ENCODE peak calls at places on chromosomes 6 and 20, in seven cellular contexts. M is fibroblast of mammary gland; X is astrocyte of the cerebellum; O is colonic mucosa; L is suprapubic skin; R is heart right ventricle; A is CD8-positive, alpha-beta T cell. G is an unnamed sample.

GRCh38 chr6:46289865-46290264 is 119.1 kb upstream of the ENPP5 start:
- DNase-seq in M (no peak), X (no peak), O (no peak), L (no peak), R (no peak), A (no peak), G (no peak)

GRCh38 chr20:47258745-47259695 is 97.5 kb downstream of the ZMYND8 start:
- DNase-seq in M (peak), X (no peak), O (no peak), L (no peak), R (peak), A (no peak), G (peak)

GRCh38 chr6:3522561-3523287 is 65.9 kb upstream of the SLC22A23 start:
- DNase-seq in M (peak), X (no peak), O (no peak), L (no peak), R (no peak), A (no peak), G (no peak)

GRCh38 chr6:119273799-119274595 is 75.6 kb downstream of the MAN1A1 start:
- DNase-seq in M (peak), X (peak), O (no peak), L (no peak), R (no peak), A (no peak), G (no peak)

GRCh38 chr6:28929887-28930620 is 6.3 kb upstream of the TRIM27 start:
- DNase-seq in M (peak), X (no peak), O (no peak), L (no peak), R (no peak), A (no peak), G (no peak)

GRCh38 chr6:143183735-143184134 is 123.0 kb downstream of the AIG1 start:
- DNase-seq in M (no peak), X (peak), O (no peak), L (no peak), R (no peak), A (no peak), G (no peak)

GRCh38 chr6:105803439-105803838 is 282.7 kb upstream of the PRDM1 start:
- DNase-seq in M (no peak), X (no peak), O (no peak), L (no peak), R (no peak), A (no peak), G (no peak)

GRCh38 chr6:107690864-107691661 is 133.1 kb downstream of the SCML4 start:
- DNase-seq in M (peak), X (no peak), O (no peak), L (no peak), R (peak), A (no peak), G (no peak)

GRCh38 chr20:2778602-2779321 is 21.7 kb downstream of the CPXM1 start:
- DNase-seq in M (no peak), X (no peak), O (no peak), L (no peak), R (no peak), A (no peak), G (no peak)

DNA sequence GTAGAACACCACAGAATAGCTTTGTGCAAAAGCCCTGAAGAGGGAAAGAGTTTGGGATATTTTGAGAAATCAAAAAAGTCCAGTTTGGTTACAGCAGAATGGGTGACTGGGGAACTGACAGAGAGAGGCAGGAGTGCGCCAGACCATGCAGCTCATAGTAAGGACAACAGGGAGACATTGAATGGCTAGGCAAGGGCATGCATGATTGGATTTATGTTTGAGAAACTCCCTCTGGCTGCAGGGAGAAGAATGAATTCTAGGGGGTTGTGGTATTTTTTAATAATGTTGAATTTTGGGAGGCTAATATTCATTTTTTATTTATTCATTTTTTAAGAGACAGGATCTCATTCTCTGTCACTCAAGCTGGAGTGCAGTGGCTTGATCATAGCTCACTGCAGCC is 49.9 kb downstream of the TGM2 start:
- DNase-seq in M (no peak), X (no peak), O (no peak), L (no peak), R (peak), A (no peak), G (no peak)
- TF ChIP-seq CTCF in M (peak), X (peak), O (no peak), L (no peak), R (no peak), A (no peak), G (peak)

DNA sequence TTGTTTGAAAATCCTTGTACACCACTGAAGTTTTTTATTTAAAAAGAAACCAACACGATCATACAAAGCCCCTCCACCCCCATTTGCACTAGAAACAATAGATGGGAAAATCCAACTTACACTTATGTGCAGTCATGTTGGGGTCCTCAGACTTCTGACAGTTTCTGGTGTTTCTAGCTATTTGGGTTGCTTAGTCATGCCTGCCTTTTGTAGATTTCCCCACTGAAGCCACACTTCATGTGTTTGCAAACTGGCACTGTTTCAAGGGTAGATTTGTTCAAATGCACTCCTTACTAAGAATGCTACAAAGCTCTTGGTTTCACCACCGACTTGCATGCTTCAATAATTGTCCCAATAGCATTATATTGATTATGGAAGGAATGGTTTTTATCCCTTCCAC is 1.5 kb downstream of the SH3BGRL2 start:
- DNase-seq in M (no peak), X (no peak), O (no peak), L (no peak), R (no peak), A (no peak), G (no peak)
- H3K4me3 ChIP-seq in M (no peak), X (no peak), O (peak), L (peak), R (no peak), A (no peak), G (no peak)

DNA sequence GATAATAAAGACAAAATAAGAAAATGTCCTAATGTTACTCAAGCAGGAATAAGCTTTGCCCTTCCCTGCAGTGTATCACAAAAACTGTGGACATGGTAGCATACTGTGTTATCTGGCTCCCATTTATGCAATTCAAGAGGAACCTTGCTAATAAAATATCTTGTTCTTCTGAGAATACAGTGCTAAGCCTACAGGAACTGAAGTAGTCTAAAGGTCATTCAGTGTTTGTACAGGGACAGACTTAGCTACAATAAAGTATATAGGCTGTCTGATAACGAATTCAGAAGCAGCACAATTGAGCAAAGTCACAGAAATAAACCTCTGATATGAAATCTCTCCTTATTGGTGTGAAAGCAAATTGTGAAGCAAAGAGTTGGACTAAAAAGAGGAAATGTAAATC is 59.6 kb upstream of the SDHAF4 start:
- DNase-seq in M (no peak), X (no peak), O (peak), L (no peak), R (no peak), A (no peak), G (no peak)
- TF ChIP-seq CTCF in M (no peak), X (no peak), O (no peak), L (no peak), R (no peak), A (no peak), G (no peak)

GRCh38 chr6:63440057-63440456 is 120.3 kb upstream of the LGSN start:
- DNase-seq in M (no peak), X (no peak), O (peak), L (no peak), R (no peak), A (no peak), G (no peak)
- H3K4me3 ChIP-seq in M (no peak), X (no peak), O (no peak), L (no peak), R (no peak), A (no peak), G (no peak)

GRCh38 chr6:113967777-113968176 is 3.2 kb downstream of the HDAC2 start:
- DNase-seq in M (no peak), X (no peak), O (no peak), L (no peak), R (no peak), A (no peak), G (no peak)

GRCh38 chr6:113971786-113972185 is 838 bp upstream of the HDAC2 start:
- DNase-seq in M (peak), X (no peak), O (no peak), L (no peak), R (no peak), A (no peak), G (no peak)

GRCh38 chr6:113968472-113968871 is 2.5 kb downstream of the HDAC2 start:
- DNase-seq in M (no peak), X (no peak), O (no peak), L (no peak), R (no peak), A (no peak), G (no peak)

GRCh38 chr6:113969888-113970807 is 800 bp downstream of the HDAC2 start:
- DNase-seq in M (peak), X (no peak), O (peak), L (peak), R (peak), A (peak), G (no peak)

GRCh38 chr6:113970808-113971676 is at the start of gene HDAC2:
- DNase-seq in M (peak), X (no peak), O (peak), L (peak), R (peak), A (peak), G (no peak)
- TF ChIP-seq CTCF in M (no peak), X (no peak), O (no peak), L (no peak), R (no peak), A (no peak), G (no peak)

DNA sequence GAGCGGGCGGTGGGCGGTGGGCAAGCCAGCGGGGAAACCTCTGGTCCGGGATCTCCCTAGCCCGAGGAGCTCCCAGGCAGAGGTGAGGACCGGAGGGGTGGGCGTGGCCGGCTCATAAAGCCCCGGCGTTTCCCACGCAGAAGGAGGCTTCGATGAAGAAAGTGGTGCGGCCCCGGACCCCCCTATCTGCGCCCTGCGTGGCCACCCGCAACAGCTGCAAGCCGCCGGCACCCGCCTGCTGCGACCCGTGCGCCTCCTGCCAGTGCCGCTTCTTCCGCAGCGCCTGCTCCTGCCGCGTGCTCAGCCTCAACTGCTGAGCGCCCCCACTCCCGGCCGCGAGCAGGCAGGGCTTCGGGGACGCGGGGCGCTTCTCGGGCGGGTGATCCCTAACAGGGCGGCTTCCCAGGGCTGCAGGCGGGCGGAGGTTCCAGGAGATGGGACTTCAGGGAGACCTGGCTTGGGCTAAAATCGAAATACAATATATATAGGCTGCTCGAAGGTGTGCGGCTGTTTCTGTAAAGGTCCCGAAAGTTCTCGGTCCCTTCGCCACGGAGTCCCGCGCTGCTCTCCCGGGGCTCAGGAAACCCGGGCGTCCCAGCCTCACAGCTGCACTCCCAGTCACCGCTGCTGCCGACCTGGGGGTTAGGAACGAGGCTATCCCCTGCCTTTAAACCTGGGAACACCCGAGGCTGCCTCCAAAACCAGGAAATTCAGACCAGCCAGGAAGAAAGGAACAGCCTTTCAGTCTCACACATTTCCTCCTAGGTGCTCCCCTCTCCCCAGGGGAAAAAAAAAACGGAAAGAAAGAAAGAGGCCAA is 27.8 kb downstream of the ASIP start:
- DNase-seq in M (peak), X (no peak), O (peak), L (no peak), R (peak), A (peak), G (no peak)
- H3K4me3 ChIP-seq in M (peak), X (peak), O (peak), L (peak), R (peak), A (peak), G (peak)

DNA sequence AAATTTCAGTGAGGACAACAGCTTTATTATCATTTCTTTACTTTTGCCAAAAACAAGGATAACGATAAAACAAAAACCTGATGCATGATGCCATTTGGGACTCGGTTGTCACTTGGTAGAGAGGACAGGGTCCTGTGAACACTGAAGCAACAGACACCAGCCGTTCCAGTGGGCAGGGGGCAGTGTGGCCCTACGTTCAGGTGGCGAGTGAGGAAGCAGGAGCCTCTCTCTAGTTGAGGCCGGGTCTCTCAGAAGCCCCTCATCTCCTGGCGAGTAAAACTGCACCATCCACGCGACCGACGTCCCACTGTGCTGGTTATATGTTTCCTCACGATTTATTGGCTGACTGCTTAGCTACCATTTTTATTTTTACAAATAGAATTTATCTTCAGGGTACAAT is 231.6 kb downstream of the THBS2 start:
- DNase-seq in M (no peak), X (no peak), O (no peak), L (no peak), R (no peak), A (no peak), G (no peak)
- TF ChIP-seq CTCF in M (no peak), X (no peak), O (no peak), L (no peak), R (no peak), A (no peak), G (peak)

G was measured in epithelial cell of proximal tubule.